ENCODE peak calls at places on chromosomes 6 and 20, in nine cellular contexts. One of them, this sample, is unnamed.

GRCh38 chr20:62818592-62819493 is 2.0 kb downstream of the COL9A3 start:
- DNase-seq in fibroblast of mammary gland: peak
- DNase-seq in Caco-2: no peak
- DNase-seq in vagina: no peak
- DNase-seq in lung: no peak
- DNase-seq in A549: no peak
- DNase-seq in astrocyte of the cerebellum: no peak
- DNase-seq in ascending aorta: peak
- DNase-seq in adrenal gland: peak
- DNase-seq in this sample: no peak

GRCh38 chr20:58447733-58448391 is 58.8 kb downstream of the VAPB start:
- DNase-seq in astrocyte of the cerebellum: peak
- DNase-seq in vagina: no peak
- DNase-seq in lung: peak
- DNase-seq in ascending aorta: no peak
- DNase-seq in adrenal gland: peak
- DNase-seq in A549: peak
- DNase-seq in Caco-2: peak
- DNase-seq in fibroblast of mammary gland: peak
- DNase-seq in this sample: peak

GRCh38 chr6:45617441-45617840 is 239.7 kb upstream of the SUPT3H start:
- DNase-seq in A549: no peak
- DNase-seq in fibroblast of mammary gland: peak
- DNase-seq in lung: no peak
- DNase-seq in ascending aorta: no peak
- DNase-seq in astrocyte of the cerebellum: peak
- DNase-seq in Caco-2: no peak
- DNase-seq in vagina: no peak
- DNase-seq in adrenal gland: no peak
- DNase-seq in this sample: no peak

GRCh38 chr6:21208796-21209186 is 384.8 kb upstream of the SOX4 start:
- DNase-seq in adrenal gland: no peak
- DNase-seq in vagina: no peak
- DNase-seq in fibroblast of mammary gland: no peak
- DNase-seq in Caco-2: no peak
- DNase-seq in A549: no peak
- DNase-seq in astrocyte of the cerebellum: no peak
- DNase-seq in lung: no peak
- DNase-seq in ascending aorta: no peak
- DNase-seq in this sample: no peak

GRCh38 chr6:157405986-157406385 is 25.0 kb downstream of the ZDHHC14 start:
- DNase-seq in ascending aorta: no peak
- DNase-seq in fibroblast of mammary gland: peak
- DNase-seq in lung: no peak
- DNase-seq in Caco-2: no peak
- DNase-seq in adrenal gland: no peak
- DNase-seq in astrocyte of the cerebellum: no peak
- DNase-seq in vagina: no peak
- DNase-seq in A549: no peak
- DNase-seq in this sample: no peak

GRCh38 chr6:156618600-156619205 is 158.5 kb upstream of the ARID1B start:
- DNase-seq in astrocyte of the cerebellum: no peak
- DNase-seq in fibroblast of mammary gland: no peak
- DNase-seq in lung: peak
- DNase-seq in vagina: no peak
- DNase-seq in adrenal gland: no peak
- DNase-seq in Caco-2: no peak
- DNase-seq in A549: no peak
- DNase-seq in ascending aorta: no peak
- DNase-seq in this sample: no peak

GRCh38 chr6:149081281-149081680 is 236.2 kb upstream of the TAB2 start:
- DNase-seq in Caco-2: no peak
- DNase-seq in astrocyte of the cerebellum: no peak
- DNase-seq in vagina: no peak
- DNase-seq in ascending aorta: no peak
- DNase-seq in lung: no peak
- DNase-seq in adrenal gland: no peak
- DNase-seq in A549: no peak
- DNase-seq in fibroblast of mammary gland: peak
- DNase-seq in this sample: no peak

GRCh38 chr20:36435799-36436541 is 105.3 kb upstream of the MYL9 start:
- DNase-seq in lung: peak
- DNase-seq in adrenal gland: peak
- DNase-seq in A549: peak
- DNase-seq in ascending aorta: peak
- DNase-seq in astrocyte of the cerebellum: no peak
- DNase-seq in vagina: no peak
- DNase-seq in fibroblast of mammary gland: peak
- DNase-seq in Caco-2: peak
- DNase-seq in this sample: no peak

GRCh38 chr6:23003671-23004598 is 434.6 kb downstream of the HDGFL1 start:
- DNase-seq in A549: no peak
- DNase-seq in adrenal gland: no peak
- DNase-seq in lung: no peak
- DNase-seq in vagina: no peak
- DNase-seq in astrocyte of the cerebellum: peak
- DNase-seq in fibroblast of mammary gland: peak
- DNase-seq in Caco-2: no peak
- DNase-seq in ascending aorta: no peak
- DNase-seq in this sample: peak

GRCh38 chr20:6142348-6142993 is 19.6 kb upstream of the FERMT1 start:
- DNase-seq in lung: no peak
- DNase-seq in fibroblast of mammary gland: peak
- DNase-seq in vagina: no peak
- DNase-seq in astrocyte of the cerebellum: peak
- DNase-seq in adrenal gland: peak
- DNase-seq in A549: peak
- DNase-seq in Caco-2: peak
- DNase-seq in ascending aorta: no peak
- DNase-seq in this sample: peak

GRCh38 chr20:8150591-8150990 is 18.5 kb downstream of the PLCB1 start:
- DNase-seq in Caco-2: no peak
- DNase-seq in lung: no peak
- DNase-seq in vagina: no peak
- DNase-seq in adrenal gland: no peak
- DNase-seq in ascending aorta: no peak
- DNase-seq in A549: no peak
- DNase-seq in astrocyte of the cerebellum: no peak
- DNase-seq in fibroblast of mammary gland: peak
- DNase-seq in this sample: no peak

GRCh38 chr6:65557224-65557623 is 149.8 kb downstream of the EYS start:
- DNase-seq in Caco-2: peak
- DNase-seq in fibroblast of mammary gland: no peak
- DNase-seq in vagina: no peak
- DNase-seq in A549: no peak
- DNase-seq in ascending aorta: no peak
- DNase-seq in lung: no peak
- DNase-seq in astrocyte of the cerebellum: no peak
- DNase-seq in adrenal gland: no peak
- DNase-seq in this sample: no peak

GRCh38 chr6:134229520-134229919 is 88.4 kb downstream of the SGK1 start:
- DNase-seq in Caco-2: no peak
- DNase-seq in fibroblast of mammary gland: no peak
- DNase-seq in lung: no peak
- DNase-seq in adrenal gland: no peak
- DNase-seq in astrocyte of the cerebellum: no peak
- DNase-seq in vagina: no peak
- DNase-seq in ascending aorta: no peak
- DNase-seq in A549: no peak
- DNase-seq in this sample: no peak

GRCh38 chr20:9532069-9532809 is 17.8 kb downstream of the LAMP5 start:
- DNase-seq in fibroblast of mammary gland: no peak
- DNase-seq in Caco-2: no peak
- DNase-seq in lung: no peak
- DNase-seq in adrenal gland: no peak
- DNase-seq in vagina: no peak
- DNase-seq in ascending aorta: no peak
- DNase-seq in astrocyte of the cerebellum: no peak
- DNase-seq in A549: no peak
- DNase-seq in this sample: peak

DNA sequence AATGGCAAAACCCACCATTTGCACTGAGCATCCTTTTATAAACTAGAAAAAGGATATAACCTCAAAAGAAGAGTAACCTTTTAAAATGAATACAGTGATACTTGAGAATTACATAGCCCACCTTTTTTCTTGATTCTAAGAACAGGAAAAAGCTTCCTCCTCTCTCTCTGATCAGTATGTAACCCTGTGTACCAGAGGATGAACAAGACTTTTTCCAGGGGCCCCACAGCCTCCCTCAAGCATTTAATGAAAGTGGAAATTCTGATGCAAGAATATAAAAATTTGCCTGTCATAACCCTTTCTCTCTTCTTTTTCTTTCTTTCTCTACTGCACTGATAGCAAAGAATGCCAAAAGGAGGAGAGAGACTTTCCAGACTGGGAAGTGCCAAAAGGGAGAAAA is 64.2 kb upstream of the BTN3A2 start:
- DNase-seq in vagina: no peak
- DNase-seq in ascending aorta: no peak
- DNase-seq in astrocyte of the cerebellum: no peak
- DNase-seq in fibroblast of mammary gland: no peak
- DNase-seq in A549: no peak
- DNase-seq in Caco-2: no peak
- DNase-seq in lung: no peak
- DNase-seq in adrenal gland: no peak
- DNase-seq in this sample: no peak
- TF ChIP-seq CTCF in vagina: no peak
- TF ChIP-seq CTCF in ascending aorta: no peak
- TF ChIP-seq CTCF in astrocyte of the cerebellum: no peak
- TF ChIP-seq CTCF in fibroblast of mammary gland: no peak
- TF ChIP-seq CTCF in A549: no peak
- TF ChIP-seq CTCF in Caco-2: no peak
- TF ChIP-seq CTCF in lung: no peak
- TF ChIP-seq CTCF in adrenal gland: no peak
- TF ChIP-seq CTCF in this sample: no peak

GRCh38 chr6:28212510-28213212 is 12.4 kb upstream of the ZSCAN9 start:
- DNase-seq in ascending aorta: no peak
- DNase-seq in A549: peak
- DNase-seq in lung: peak
- DNase-seq in Caco-2: peak
- DNase-seq in fibroblast of mammary gland: peak
- DNase-seq in vagina: no peak
- DNase-seq in adrenal gland: peak
- DNase-seq in astrocyte of the cerebellum: peak
- DNase-seq in this sample: peak
- H3K4me3 ChIP-seq in ascending aorta: peak
- H3K4me3 ChIP-seq in A549: peak
- H3K4me3 ChIP-seq in lung: no peak
- H3K4me3 ChIP-seq in Caco-2: peak
- H3K4me3 ChIP-seq in fibroblast of mammary gland: peak
- H3K4me3 ChIP-seq in vagina: peak
- H3K4me3 ChIP-seq in adrenal gland: no peak
- H3K4me3 ChIP-seq in astrocyte of the cerebellum: peak
- H3K4me3 ChIP-seq in this sample: peak

GRCh38 chr6:54248319-54248718 is 59.9 kb upstream of the TINAG start:
- DNase-seq in adrenal gland: no peak
- DNase-seq in Caco-2: no peak
- DNase-seq in ascending aorta: no peak
- DNase-seq in vagina: no peak
- DNase-seq in astrocyte of the cerebellum: no peak
- DNase-seq in fibroblast of mammary gland: no peak
- DNase-seq in A549: no peak
- DNase-seq in lung: no peak
- DNase-seq in this sample: no peak
- TF ChIP-seq CTCF in adrenal gland: no peak
- TF ChIP-seq CTCF in Caco-2: no peak
- TF ChIP-seq CTCF in ascending aorta: no peak
- TF ChIP-seq CTCF in vagina: no peak
- TF ChIP-seq CTCF in astrocyte of the cerebellum: no peak
- TF ChIP-seq CTCF in fibroblast of mammary gland: no peak
- TF ChIP-seq CTCF in A549: no peak
- TF ChIP-seq CTCF in lung: no peak
- TF ChIP-seq CTCF in this sample: no peak

DNA sequence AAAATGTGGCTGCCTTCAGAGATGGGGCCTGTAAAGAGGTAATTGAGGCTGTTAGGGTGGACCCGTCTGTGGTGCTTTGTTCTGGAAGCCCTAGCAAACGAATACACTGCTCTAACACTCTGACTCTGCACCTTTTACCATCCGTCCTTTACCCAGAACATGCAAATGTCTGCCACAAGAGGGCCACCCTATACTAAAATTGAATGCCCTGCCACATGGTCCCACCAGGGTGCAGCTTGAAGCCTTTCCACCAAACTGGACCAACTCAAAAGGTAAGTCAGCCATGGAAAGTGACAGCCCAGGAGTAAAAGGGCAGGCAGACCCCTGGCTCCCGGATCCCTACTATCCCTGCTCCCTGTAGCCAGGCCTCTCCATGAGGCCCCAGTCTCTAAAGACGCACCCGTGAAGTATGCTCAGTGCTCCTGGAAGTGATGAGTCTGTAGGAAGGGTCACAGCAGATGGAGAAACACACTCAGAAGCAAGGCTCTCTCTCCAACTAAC is 5.8 kb upstream of the BFSP1 start:
- DNase-seq in adrenal gland: peak
- DNase-seq in A549: peak
- DNase-seq in astrocyte of the cerebellum: peak
- DNase-seq in fibroblast of mammary gland: peak
- DNase-seq in vagina: no peak
- DNase-seq in Caco-2: peak
- DNase-seq in lung: peak
- DNase-seq in ascending aorta: peak
- DNase-seq in this sample: peak
- H3K4me3 ChIP-seq in adrenal gland: no peak
- H3K4me3 ChIP-seq in A549: no peak
- H3K4me3 ChIP-seq in astrocyte of the cerebellum: no peak
- H3K4me3 ChIP-seq in fibroblast of mammary gland: no peak
- H3K4me3 ChIP-seq in vagina: no peak
- H3K4me3 ChIP-seq in Caco-2: no peak
- H3K4me3 ChIP-seq in lung: no peak
- H3K4me3 ChIP-seq in ascending aorta: no peak
- H3K4me3 ChIP-seq in this sample: no peak

GRCh38 chr6:15327271-15327670 is 81.4 kb downstream of the JARID2 start:
- DNase-seq in Caco-2: no peak
- DNase-seq in adrenal gland: peak
- DNase-seq in fibroblast of mammary gland: no peak
- DNase-seq in vagina: no peak
- DNase-seq in lung: peak
- DNase-seq in A549: peak
- DNase-seq in ascending aorta: no peak
- DNase-seq in astrocyte of the cerebellum: no peak
- DNase-seq in this sample: no peak
- TF ChIP-seq CTCF in Caco-2: no peak
- TF ChIP-seq CTCF in adrenal gland: peak
- TF ChIP-seq CTCF in fibroblast of mammary gland: no peak
- TF ChIP-seq CTCF in vagina: no peak
- TF ChIP-seq CTCF in lung: no peak
- TF ChIP-seq CTCF in A549: peak
- TF ChIP-seq CTCF in ascending aorta: no peak
- TF ChIP-seq CTCF in astrocyte of the cerebellum: peak
- TF ChIP-seq CTCF in this sample: no peak